ENCODE peak calls at places on chromosomes 4 and X, in seven cellular contexts. Z, P, L, R, G, M and U are unnamed samples.

GRCh38 chr4:163895369-163896005 is 401.0 kb downstream of the TMA16 start:
- DNase-seq in Z (no peak), P (no peak), L (no peak), R (no peak), G (no peak), M (no peak), U (no peak)

GRCh38 chrX:146186540-146186939 is 368.9 kb downstream of the SLITRK2 start:
- DNase-seq in Z (no peak), P (no peak), L (peak; percentile 9), R (no peak), G (no peak), M (no peak), U (no peak)

GRCh38 chr4:130985371-130985770 is 1889.4 kb downstream of the C4orf33 start:
- DNase-seq in Z (no peak), P (no peak), L (no peak), R (no peak), G (no peak), M (no peak), U (no peak)

GRCh38 chrX:103498786-103499185 is 20.5 kb downstream of the RAB40A start:
- DNase-seq in Z (no peak), P (no peak), L (no peak), R (no peak), G (no peak), M (no peak), U (no peak)

GRCh38 chr4:2256781-2257191 is 5.1 kb downstream of the MXD4 start:
- DNase-seq in Z (peak; percentile 88), P (no peak), L (peak; percentile 71), R (no peak), G (no peak), M (peak; percentile 22), U (peak; percentile 78)

GRCh38 chr4:100736651-100737450 is 219.0 kb upstream of the EMCN start:
- DNase-seq in Z (no peak), P (no peak), L (no peak), R (peak; percentile 99), G (no peak), M (no peak), U (no peak)

GRCh38 chrX:124354648-124355047 is 8.3 kb downstream of the SH2D1A start:
- DNase-seq in Z (no peak), P (no peak), L (no peak), R (no peak), G (no peak), M (no peak), U (no peak)

GRCh38 chrX:1072637-1073377 is 139.6 kb downstream of the CRLF2 start:
- DNase-seq in Z (no peak), P (peak; percentile 13), L (no peak), R (no peak), G (no peak), M (no peak), U (no peak)

GRCh38 chr4:27149541-27150212 is 289.0 kb downstream of the STIM2 start:
- DNase-seq in Z (no peak), P (no peak), L (no peak), R (peak; percentile 71), G (no peak), M (no peak), U (no peak)

GRCh38 chr4:179585761-179586160 is 2143.5 kb upstream of the AGA start:
- DNase-seq in Z (no peak), P (no peak), L (no peak), R (no peak), G (no peak), M (no peak), U (no peak)

GRCh38 chr4:7815981-7816380 is 123.7 kb downstream of the AFAP1 start:
- DNase-seq in Z (no peak), P (no peak), L (no peak), R (no peak), G (no peak), M (no peak), U (no peak)

GRCh38 chr4:167274346-167274745 is 40.1 kb upstream of the SPOCK3 start:
- DNase-seq in Z (no peak), P (no peak), L (no peak), R (peak; percentile 41), G (no peak), M (no peak), U (no peak)

GRCh38 chr4:82561745-82562552 is at the start of gene TMEM150C:
- DNase-seq in Z (no peak), P (no peak), L (peak; percentile 62), R (peak; percentile 11), G (peak; percentile 17), M (peak; percentile 25), U (no peak)

GRCh38 chr4:116217781-116218180 is 867.6 kb downstream of the TRAM1L1 start:
- DNase-seq in Z (no peak), P (no peak), L (no peak), R (no peak), G (no peak), M (no peak), U (no peak)

GRCh38 chr4:118888666-118889312 is at the start of gene SYNPO2:
- DNase-seq in Z (peak; percentile 94), P (peak; percentile 3), L (peak; percentile 84), R (peak; percentile 90), G (peak; percentile 45), M (peak; percentile 53), U (peak; percentile 85)

GRCh38 chr4:172134536-172134935 is 321.3 kb downstream of the GALNTL6 start:
- DNase-seq in Z (no peak), P (no peak), L (no peak), R (no peak), G (no peak), M (no peak), U (no peak)

GRCh38 chr4:73864973-73865372 is 4.2 kb upstream of the CXCL1 start:
- DNase-seq in Z (no peak), P (no peak), L (no peak), R (peak; percentile 81), G (no peak), M (no peak), U (no peak)

GRCh38 chr4:106893903-106894302 is 142.2 kb downstream of the DKK2 start:
- DNase-seq in Z (peak; percentile 84), P (no peak), L (no peak), R (no peak), G (peak; percentile 3), M (no peak), U (no peak)

GRCh38 chrX:2538016-2538415 is 37.2 kb upstream of the DHRSX start:
- DNase-seq in Z (no peak), P (no peak), L (no peak), R (peak; percentile 5), G (peak; percentile 75), M (peak; percentile 37), U (no peak)

GRCh38 chrX:24264383-24264782 is 49.5 kb downstream of the SUPT20HL2 start:
- DNase-seq in Z (no peak), P (no peak), L (no peak), R (no peak), G (no peak), M (no peak), U (no peak)

GRCh38 chr4:109332926-109333464 is 30.5 kb upstream of the COL25A1 start:
- DNase-seq in Z (no peak), P (peak; percentile 7), L (no peak), R (no peak), G (no peak), M (no peak), U (no peak)

GRCh38 chr4:9771069-9771468 is 10.4 kb upstream of the DRD5 start:
- DNase-seq in Z (no peak), P (no peak), L (no peak), R (no peak), G (no peak), M (no peak), U (no peak)

GRCh38 chr4:71171592-71171991 is 167.2 kb upstream of the SLC4A4 start:
- DNase-seq in Z (no peak), P (no peak), L (no peak), R (no peak), G (no peak), M (no peak), U (no peak)

GRCh38 chr4:47075241-47075640 is 43.9 kb downstream of the GABRB1 start:
- DNase-seq in Z (no peak), P (no peak), L (no peak), R (peak; percentile 22), G (no peak), M (no peak), U (no peak)

GRCh38 chr4:80225628-80226027 is 28.3 kb downstream of the PRDM8 start:
- DNase-seq in Z (no peak), P (no peak), L (no peak), R (peak; percentile 39), G (no peak), M (no peak), U (no peak)

GRCh38 chrX:107699611-107700010 is 71.3 kb downstream of the PRPS1 start:
- DNase-seq in Z (peak; percentile 3), P (no peak), L (no peak), R (no peak), G (no peak), M (no peak), U (no peak)

GRCh38 chr4:65502151-65502691 is 168.1 kb downstream of the EPHA5 start:
- DNase-seq in Z (no peak), P (no peak), L (no peak), R (peak; percentile 40), G (no peak), M (no peak), U (no peak)

GRCh38 chr4:113823291-113823659 is 61.7 kb upstream of the CAMK2D start:
- DNase-seq in Z (no peak), P (no peak), L (no peak), R (no peak), G (peak; percentile 16), M (no peak), U (no peak)

GRCh38 chr4:14084598-14084997 is 457.1 kb upstream of the BOD1L1 start:
- DNase-seq in Z (no peak), P (no peak), L (no peak), R (no peak), G (no peak), M (no peak), U (no peak)

GRCh38 chr4:84966382-84967291 is at the start of gene WDFY3:
- DNase-seq in Z (peak; percentile 95), P (no peak), L (peak; percentile 78), R (peak; percentile 89), G (peak; percentile 92), M (peak; percentile 87), U (peak; percentile 89)

GRCh38 chr4:40990202-40990898 is 224.0 kb downstream of the APBB2 start:
- DNase-seq in Z (no peak), P (no peak), L (no peak), R (peak; percentile 98), G (no peak), M (no peak), U (no peak)

GRCh38 chrX:153692611-153693156 is 5.0 kb downstream of the SLC6A8 start:
- DNase-seq in Z (no peak), P (no peak), L (no peak), R (no peak), G (no peak), M (no peak), U (no peak)

GRCh38 chrX:136170109-136170800 is 22.9 kb downstream of the FHL1 start:
- DNase-seq in Z (no peak), P (no peak), L (no peak), R (peak; percentile 68), G (no peak), M (peak; percentile 17), U (no peak)

GRCh38 chrX:46204721-46205422 is 340.3 kb downstream of the ZNF674 start:
- DNase-seq in Z (no peak), P (no peak), L (no peak), R (no peak), G (no peak), M (no peak), U (no peak)

GRCh38 chr4:165096776-165097175 is 15.9 kb downstream of the TMEM192 start:
- DNase-seq in Z (no peak), P (peak; percentile 16), L (no peak), R (peak; percentile 52), G (peak; percentile 20), M (peak; percentile 13), U (no peak)

GRCh38 chr4:101833455-101833854 is 42.9 kb downstream of the BANK1 start:
- DNase-seq in Z (no peak), P (no peak), L (no peak), R (no peak), G (no peak), M (no peak), U (no peak)

GRCh38 chr4:10013722-10014121 is 7.6 kb downstream of the SLC2A9 start:
- DNase-seq in Z (no peak), P (peak; percentile 39), L (peak; percentile 47), R (no peak), G (no peak), M (no peak), U (no peak)